ENCODE peak calls at places on chromosome 21, in five cellular contexts. Z is left lung, I is ovary, F is transverse colon, R is fibroblast of lung. G is an unnamed sample.
A peak's percentile ranks its signal among the peaks of the same experiment; 100 is the strongest.

GRCh38 chr21:44434936-44435635 is 20.2 kb upstream of the LRRC3 start:
- DNase-seq in I (no peak), Z (peak; percentile 51), F (peak; percentile 5), R (no peak), G (no peak)

GRCh38 chr21:17460094-17460493 is 52.7 kb upstream of the CXADR start:
- DNase-seq in F (no peak), Z (no peak), R (peak; percentile 58), I (no peak), G (no peak)

GRCh38 chr21:18772404-18772803 is 368.8 kb upstream of the TMPRSS15 start:
- DNase-seq in R (peak; percentile 29), F (no peak), I (no peak), Z (no peak), G (no peak)

GRCh38 chr21:43925609-43926008 is 60.6 kb downstream of the AGPAT3 start:
- DNase-seq in Z (peak; percentile 68), F (no peak), R (no peak), I (no peak), G (no peak)

GRCh38 chr21:35333831-35334593 is 284.9 kb upstream of the RUNX1 start:
- DNase-seq in R (no peak), I (no peak), Z (no peak), F (no peak), G (no peak)

GRCh38 chr21:44998086-44998620 is 58.3 kb downstream of the SLX9 start:
- DNase-seq in F (no peak), Z (no peak), I (no peak), R (no peak), G (no peak)

GRCh38 chr21:24420694-24421093 is 1186.6 kb downstream of the MRPL39 start:
- DNase-seq in I (no peak), R (no peak), F (no peak), Z (no peak), G (no peak)

GRCh38 chr21:31111093-31111492 is 72.8 kb upstream of the KRTAP19-8 start:
- DNase-seq in R (no peak), I (no peak), Z (no peak), F (no peak), G (no peak)

GRCh38 chr21:44803651-44804050 is 2.0 kb upstream of the UBE2G2 start:
- DNase-seq in I (no peak), F (no peak), R (no peak), Z (no peak), G (no peak)

GRCh38 chr21:34688145-34688544 is 19.4 kb downstream of the CLIC6 start:
- DNase-seq in I (no peak), R (peak; percentile 35), Z (no peak), F (no peak), G (no peak)

GRCh38 chr21:28671549-28672195 is 321.0 kb downstream of the LTN1 start:
- DNase-seq in R (peak; percentile 65), I (no peak), Z (no peak), F (no peak), G (no peak)

GRCh38 chr21:34018910-34019309 is 54.5 kb upstream of the MRPS6 start:
- DNase-seq in Z (no peak), I (no peak), R (no peak), F (no peak), G (no peak)

GRCh38 chr21:25735221-25735894 is 586 bp downstream of the GABPA start:
- DNase-seq in I (peak; percentile 92), R (peak; percentile 87), F (peak; percentile 93), Z (peak; percentile 94), G (peak; percentile 91)

GRCh38 chr21:37435120-37435519 is 68.5 kb downstream of the DYRK1A start:
- DNase-seq in R (peak; percentile 95), Z (no peak), F (no peak), I (peak; percentile 39), G (no peak)

GRCh38 chr21:35106246-35106835 is 57.2 kb upstream of the RUNX1 start:
- DNase-seq in Z (no peak), I (no peak), F (no peak), R (no peak), G (no peak)

GRCh38 chr21:28614816-28615215 is 377.9 kb downstream of the LTN1 start:
- DNase-seq in R (no peak), F (no peak), I (no peak), Z (no peak), G (no peak)

GRCh38 chr21:35348686-35349085 is 299.6 kb upstream of the RUNX1 start:
- DNase-seq in R (peak; percentile 34), I (no peak), Z (no peak), F (no peak), G (no peak)

GRCh38 chr21:25790122-25790951 is 55.6 kb downstream of the GABPA start:
- DNase-seq in I (no peak), Z (no peak), F (no peak), R (peak; percentile 51), G (no peak)

GRCh38 chr21:44439211-44439600 is 16.1 kb upstream of the LRRC3 start:
- DNase-seq in I (no peak), R (no peak), F (no peak), Z (peak; percentile 51), G (no peak)

GRCh38 chr21:43877936-43878575 is 13.0 kb downstream of the AGPAT3 start:
- DNase-seq in I (no peak), F (no peak), Z (no peak), R (no peak), G (no peak)

GRCh38 chr21:16563795-16564194 is 834.0 kb downstream of the USP25 start:
- DNase-seq in R (no peak), I (no peak), F (no peak), Z (peak; percentile 47), G (no peak)

GRCh38 chr21:36738489-36739126 is 39.7 kb downstream of the SIM2 start:
- DNase-seq in I (no peak), F (no peak), Z (no peak), R (no peak), G (no peak)

GRCh38 chr21:46210378-46211136 is 18.0 kb downstream of the LSS start:
- DNase-seq in I (no peak), Z (no peak), R (no peak), F (no peak), G (no peak)
- TF ChIP-seq CTCF in I (no peak), Z (no peak), R (no peak), F (no peak), G (no peak)

DNA sequence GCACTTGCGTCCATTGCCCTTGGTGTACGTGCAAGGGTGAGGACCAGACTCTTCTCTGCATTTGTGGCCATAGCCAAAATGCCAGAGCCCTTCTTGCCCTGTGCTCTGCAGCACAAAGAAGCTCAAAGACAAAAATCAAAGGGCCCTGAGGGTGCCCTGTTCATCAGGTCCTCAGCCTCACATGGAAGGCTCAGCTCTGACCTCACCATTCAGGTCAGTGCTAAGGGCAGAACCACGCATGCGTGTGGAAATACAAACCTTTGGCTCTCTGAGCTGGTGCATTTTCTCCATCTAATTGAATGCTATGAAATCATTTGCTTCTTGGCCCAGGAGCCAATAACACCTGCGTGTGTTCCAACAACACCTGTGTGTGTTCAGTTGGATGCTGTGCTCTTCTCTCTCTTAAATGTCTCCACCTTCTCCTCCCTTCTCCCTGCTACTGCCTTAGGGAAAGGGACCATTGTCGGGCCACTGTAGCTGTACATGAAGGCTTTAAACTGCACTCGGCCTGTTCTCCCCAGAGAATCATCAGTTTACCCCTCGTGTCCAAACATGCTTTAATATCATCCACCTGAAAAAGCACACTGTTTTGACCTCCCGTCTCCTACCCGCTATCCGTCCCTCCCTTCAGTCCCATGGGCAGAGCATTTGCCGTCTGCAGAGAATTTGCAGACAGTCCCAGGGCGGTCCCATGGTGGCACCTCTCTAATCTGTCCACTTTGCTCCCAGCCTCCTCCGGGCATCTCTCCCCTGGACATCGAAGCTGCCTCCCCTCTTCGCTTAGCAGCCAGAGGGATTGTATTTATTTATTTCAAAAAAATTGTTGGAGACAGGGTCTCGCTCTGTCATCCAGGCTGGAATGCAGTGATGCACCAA is 60.6 kb downstream of the EVA1C start:
- DNase-seq in I (no peak), F (no peak), Z (no peak), R (no peak), G (no peak)
- H3K36me3 ChIP-seq in I (no peaks in the 10 kb centered on the region), F (no peaks in the 10 kb centered on the region), Z (no peaks in the 10 kb centered on the region), R (no peaks in the 10 kb centered on the region), G (no peaks in the 10 kb centered on the region)

DNA sequence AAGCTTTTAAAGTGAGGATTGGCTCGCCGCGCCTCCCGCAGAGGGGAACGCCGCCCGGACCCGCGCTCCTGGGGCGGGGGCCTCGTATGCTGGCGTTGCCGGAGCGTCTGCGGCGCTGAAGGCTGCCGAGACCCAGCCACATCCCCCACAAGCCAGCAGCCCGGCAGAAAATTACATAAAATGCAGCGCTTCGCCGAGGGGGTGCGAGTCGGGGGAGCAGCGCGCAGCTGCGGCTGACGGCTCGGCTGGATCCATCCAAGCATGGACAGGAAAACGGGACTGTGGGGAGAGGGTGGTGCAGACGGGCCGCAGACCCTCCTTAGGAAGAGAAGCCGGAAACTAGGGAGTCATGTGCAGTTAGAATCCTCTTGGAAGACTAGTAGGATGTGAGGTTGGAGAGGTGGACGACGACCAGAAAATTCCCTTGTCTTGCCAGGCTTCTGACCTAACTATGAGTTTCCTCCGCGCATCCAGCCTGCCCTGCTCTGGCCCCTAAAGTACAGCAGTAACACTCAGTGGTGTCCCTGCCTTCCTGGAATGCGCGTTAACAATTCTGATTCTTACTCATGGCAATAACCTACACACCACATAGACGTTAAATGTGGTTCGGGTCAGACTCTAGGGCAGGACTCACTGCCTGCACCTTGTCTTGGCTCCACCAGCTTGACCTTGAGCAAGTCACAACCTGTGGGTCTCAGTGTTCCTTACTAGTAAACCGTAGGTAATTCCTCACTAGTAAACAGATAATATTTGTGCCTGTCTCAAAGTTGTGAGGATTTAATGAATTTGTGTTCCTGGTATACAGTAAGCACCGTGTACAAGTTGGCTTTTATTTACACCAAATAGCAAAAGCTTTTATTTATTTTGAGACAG is 959 bp upstream of the BRWD1 start:
- DNase-seq in Z (no peak), I (peak; percentile 52), R (peak; percentile 64), F (peak; percentile 50), G (no peak)
- TF ChIP-seq CTCF in Z (no peak), I (no peak), R (no peak), F (no peak), G (no peak)

DNA sequence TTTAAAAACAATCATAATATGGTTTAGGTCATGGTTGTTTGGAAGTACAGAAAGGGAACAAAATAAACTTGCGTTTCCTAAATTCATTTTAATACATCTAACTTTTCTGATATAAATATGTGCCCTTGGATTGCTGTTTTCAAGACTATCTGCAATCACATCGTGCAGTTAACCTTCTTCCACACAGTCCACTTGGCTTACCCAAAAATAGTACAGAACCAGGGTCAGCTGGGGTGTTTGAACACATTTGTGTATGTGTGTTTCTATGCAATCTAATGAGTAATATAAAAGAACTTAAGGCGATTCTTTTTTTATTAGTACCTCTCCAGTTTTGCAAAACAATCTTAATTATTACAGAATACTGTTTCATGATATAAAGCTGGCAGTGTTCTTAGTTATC is 19.9 kb downstream of the SAMSN1 start:
- DNase-seq in Z (no peak), R (no peak), F (no peak), I (no peak), G (no peak)
- H3K36me3 ChIP-seq in Z (no peaks in the 10 kb centered on the region), R (no peaks in the 10 kb centered on the region), F (no peaks in the 10 kb centered on the region), I (no peaks in the 10 kb centered on the region), G (no peaks in the 10 kb centered on the region)

GRCh38 chr21:42384184-42384583 is 11.7 kb downstream of the TMPRSS3 start:
- DNase-seq in R (no peak), F (no peak), Z (no peak), I (no peak), G (no peak)
- TF ChIP-seq CTCF in R (no peak), F (no peak), Z (no peak), I (no peak), G (no peak)

G was measured in GM06990.